ENCODE peak calls at places on chromosomes 3 and 15, in four cellular contexts. One of them, this sample, is unnamed.

GRCh38 chr15:61100512-61100911 is 128.6 kb downstream of the RORA start:
- DNase-seq in thoracic aorta: no peak
- DNase-seq in H9: no peak
- DNase-seq in transverse colon: no peak
- DNase-seq in this sample: no peak

GRCh38 chr3:188090626-188091309 is 63.2 kb upstream of the LPP start:
- DNase-seq in H9: no peak
- DNase-seq in thoracic aorta: no peak
- DNase-seq in transverse colon: no peak
- DNase-seq in this sample: no peak

GRCh38 chr3:122392868-122393844 is 9.2 kb downstream of the FAM162A start:
- DNase-seq in H9: no peak
- DNase-seq in transverse colon: no peak
- DNase-seq in thoracic aorta: no peak
- DNase-seq in this sample: no peak

GRCh38 chr3:71111784-71112440 is 471.6 kb downstream of the FOXP1 start:
- DNase-seq in H9: no peak
- DNase-seq in transverse colon: no peak
- DNase-seq in thoracic aorta: no peak
- DNase-seq in this sample: no peak

GRCh38 chr15:57503911-57504598 is 87.6 kb upstream of the MYZAP start:
- DNase-seq in thoracic aorta: no peak
- DNase-seq in transverse colon: no peak
- DNase-seq in H9: no peak
- DNase-seq in this sample: no peak

GRCh38 chr3:177284383-177284881 is 87.2 kb upstream of the TBL1XR1 start:
- DNase-seq in transverse colon: peak; percentile 59
- DNase-seq in thoracic aorta: no peak
- DNase-seq in H9: peak; percentile 94
- DNase-seq in this sample: peak; percentile 55

GRCh38 chr3:51673802-51674654 is 3.0 kb downstream of the TEX264 start:
- DNase-seq in H9: no peak
- DNase-seq in transverse colon: no peak
- DNase-seq in thoracic aorta: no peak
- DNase-seq in this sample: no peak

GRCh38 chr3:114299421-114299820 is 5.6 kb downstream of the TIGIT start:
- DNase-seq in thoracic aorta: no peak
- DNase-seq in transverse colon: no peak
- DNase-seq in H9: peak; percentile 68
- DNase-seq in this sample: peak; percentile 36

GRCh38 chr3:195549931-195550519 is 6.9 kb upstream of the PPP1R2 start:
- DNase-seq in transverse colon: peak; percentile 72
- DNase-seq in thoracic aorta: no peak
- DNase-seq in H9: no peak
- DNase-seq in this sample: peak; percentile 57

GRCh38 chr3:141303481-141304223 is 64.7 kb upstream of the ZBTB38 start:
- DNase-seq in thoracic aorta: no peak
- DNase-seq in H9: no peak
- DNase-seq in transverse colon: peak; percentile 60
- DNase-seq in this sample: peak; percentile 90

GRCh38 chr3:186532641-186533072 is 11.5 kb downstream of the CRYGS start:
- DNase-seq in transverse colon: no peak
- DNase-seq in H9: no peak
- DNase-seq in thoracic aorta: no peak
- DNase-seq in this sample: no peak

GRCh38 chr3:98521897-98522537 is 685 bp downstream of the CLDND1 start:
- DNase-seq in thoracic aorta: peak; percentile 14
- DNase-seq in transverse colon: peak; percentile 58
- DNase-seq in H9: no peak
- DNase-seq in this sample: peak; percentile 53

GRCh38 chr15:90316139-90316538 is 35.9 kb upstream of the ZNF774 start:
- DNase-seq in thoracic aorta: no peak
- DNase-seq in H9: no peak
- DNase-seq in transverse colon: no peak
- DNase-seq in this sample: no peak

GRCh38 chr3:108380128-108380795 is 83.9 kb downstream of the HHLA2 start:
- DNase-seq in H9: no peak
- DNase-seq in transverse colon: no peak
- DNase-seq in thoracic aorta: no peak
- DNase-seq in this sample: no peak

GRCh38 chr15:35723120-35723707 is 177.2 kb upstream of the DPH6 start:
- DNase-seq in H9: no peak
- DNase-seq in thoracic aorta: no peak
- DNase-seq in transverse colon: no peak
- DNase-seq in this sample: no peak

GRCh38 chr15:90664650-90665287 is 52.4 kb upstream of the BLM start:
- DNase-seq in H9: no peak
- DNase-seq in transverse colon: peak; percentile 31
- DNase-seq in thoracic aorta: no peak
- DNase-seq in this sample: peak; percentile 61

GRCh38 chr3:29317659-29318173 is 36.8 kb downstream of the RBMS3 start:
- DNase-seq in thoracic aorta: no peak
- DNase-seq in transverse colon: no peak
- DNase-seq in H9: no peak
- DNase-seq in this sample: no peak

GRCh38 chr3:29322586-29322985 is 41.7 kb downstream of the RBMS3 start:
- DNase-seq in H9: no peak
- DNase-seq in thoracic aorta: no peak
- DNase-seq in transverse colon: no peak
- DNase-seq in this sample: no peak

GRCh38 chr3:29318251-29318650 is 37.4 kb downstream of the RBMS3 start:
- DNase-seq in H9: no peak
- DNase-seq in thoracic aorta: no peak
- DNase-seq in transverse colon: no peak
- DNase-seq in this sample: no peak

GRCh38 chr3:29319798-29320197 is 38.9 kb downstream of the RBMS3 start:
- DNase-seq in H9: no peak
- DNase-seq in thoracic aorta: no peak
- DNase-seq in transverse colon: no peak
- DNase-seq in this sample: no peak

GRCh38 chr3:29319262-29319661 is 38.4 kb downstream of the RBMS3 start:
- DNase-seq in H9: no peak
- DNase-seq in thoracic aorta: no peak
- DNase-seq in transverse colon: no peak
- DNase-seq in this sample: no peak
- H3K4me1 ChIP-seq in H9: no peaks in the 10 kb centered on the region
- H3K4me1 ChIP-seq in thoracic aorta: peaks cover 19% of the 10 kb centered on the region
- H3K4me1 ChIP-seq in transverse colon: peaks cover 5% of the 10 kb centered on the region
- H3K4me1 ChIP-seq in this sample: no peaks in the 10 kb centered on the region

DNA sequence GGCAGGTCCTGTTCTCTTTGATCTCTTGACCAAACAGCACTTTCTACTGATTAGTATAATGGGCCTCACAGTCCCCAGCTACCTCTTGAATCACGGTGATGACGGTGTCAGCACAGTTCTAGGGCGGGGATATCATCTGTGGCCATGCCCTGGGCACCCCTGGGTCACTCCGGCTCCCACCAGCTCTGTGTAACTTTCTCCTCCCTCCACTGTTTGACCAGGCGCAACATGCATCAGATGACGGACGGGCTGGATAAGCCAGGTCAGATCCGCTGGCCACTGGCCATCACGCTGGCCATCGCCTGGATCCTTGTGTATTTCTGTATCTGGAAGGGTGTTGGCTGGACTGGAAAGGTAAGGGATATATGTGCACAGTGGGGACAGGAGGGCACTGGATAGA is 29.6 kb downstream of the SLC6A1 start:
- DNase-seq in transverse colon: no peak
- DNase-seq in H9: no peak
- DNase-seq in thoracic aorta: no peak
- DNase-seq in this sample: no peak
- TF ChIP-seq CTCF in transverse colon: no peak
- TF ChIP-seq CTCF in H9: no peak
- TF ChIP-seq CTCF in thoracic aorta: no peak
- TF ChIP-seq CTCF in this sample: no peak

DNA sequence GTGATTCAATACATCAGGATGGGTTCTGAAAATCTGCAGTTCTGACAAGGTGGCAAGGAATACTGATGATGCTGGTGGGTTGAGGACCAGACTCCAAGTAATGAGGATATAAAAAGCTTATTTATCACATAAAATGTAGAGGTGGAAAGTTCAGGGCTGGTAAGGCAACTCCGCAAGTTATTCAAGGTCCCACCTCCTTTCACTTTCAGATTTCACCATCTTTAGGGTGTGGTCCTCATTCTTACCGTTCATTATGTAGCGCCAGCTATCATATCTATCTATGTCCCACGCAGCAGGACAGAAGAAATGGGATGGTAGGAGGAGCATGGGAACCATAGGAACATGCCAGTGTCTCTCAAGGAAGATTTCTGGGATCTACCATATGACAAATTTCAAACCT is 80.3 kb downstream of the IL1RAP start:
- DNase-seq in transverse colon: no peak
- DNase-seq in thoracic aorta: no peak
- DNase-seq in H9: no peak
- DNase-seq in this sample: no peak
- H3K4me1 ChIP-seq in transverse colon: no peaks in the 10 kb centered on the region
- H3K4me1 ChIP-seq in thoracic aorta: no peaks in the 10 kb centered on the region
- H3K4me1 ChIP-seq in H9: no peaks in the 10 kb centered on the region
- H3K4me1 ChIP-seq in this sample: no peaks in the 10 kb centered on the region

DNA sequence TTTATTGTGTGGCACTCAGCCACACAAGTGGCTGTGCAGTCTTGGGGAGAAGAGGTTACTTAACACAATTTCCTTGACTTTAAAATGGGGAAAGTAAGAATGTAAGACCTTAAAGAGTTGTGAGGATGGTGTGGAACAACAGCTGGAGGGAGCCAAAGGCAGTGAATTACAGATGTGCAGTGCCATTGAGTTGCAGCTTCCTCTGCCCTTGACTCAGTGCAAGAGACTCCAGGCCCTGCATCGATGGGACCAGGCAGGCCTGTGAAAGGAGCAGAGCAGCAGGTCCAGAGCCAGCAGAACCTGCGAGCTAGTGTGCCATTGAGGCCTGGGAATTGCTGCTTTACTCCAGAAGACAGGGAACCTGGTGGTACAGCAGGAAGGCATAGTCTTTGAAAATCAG is 27.2 kb downstream of the EEFSEC start:
- DNase-seq in transverse colon: no peak
- DNase-seq in thoracic aorta: no peak
- DNase-seq in H9: no peak
- DNase-seq in this sample: no peak
- TF ChIP-seq CTCF in transverse colon: no peak
- TF ChIP-seq CTCF in thoracic aorta: no peak
- TF ChIP-seq CTCF in H9: no peak
- TF ChIP-seq CTCF in this sample: no peak

DNA sequence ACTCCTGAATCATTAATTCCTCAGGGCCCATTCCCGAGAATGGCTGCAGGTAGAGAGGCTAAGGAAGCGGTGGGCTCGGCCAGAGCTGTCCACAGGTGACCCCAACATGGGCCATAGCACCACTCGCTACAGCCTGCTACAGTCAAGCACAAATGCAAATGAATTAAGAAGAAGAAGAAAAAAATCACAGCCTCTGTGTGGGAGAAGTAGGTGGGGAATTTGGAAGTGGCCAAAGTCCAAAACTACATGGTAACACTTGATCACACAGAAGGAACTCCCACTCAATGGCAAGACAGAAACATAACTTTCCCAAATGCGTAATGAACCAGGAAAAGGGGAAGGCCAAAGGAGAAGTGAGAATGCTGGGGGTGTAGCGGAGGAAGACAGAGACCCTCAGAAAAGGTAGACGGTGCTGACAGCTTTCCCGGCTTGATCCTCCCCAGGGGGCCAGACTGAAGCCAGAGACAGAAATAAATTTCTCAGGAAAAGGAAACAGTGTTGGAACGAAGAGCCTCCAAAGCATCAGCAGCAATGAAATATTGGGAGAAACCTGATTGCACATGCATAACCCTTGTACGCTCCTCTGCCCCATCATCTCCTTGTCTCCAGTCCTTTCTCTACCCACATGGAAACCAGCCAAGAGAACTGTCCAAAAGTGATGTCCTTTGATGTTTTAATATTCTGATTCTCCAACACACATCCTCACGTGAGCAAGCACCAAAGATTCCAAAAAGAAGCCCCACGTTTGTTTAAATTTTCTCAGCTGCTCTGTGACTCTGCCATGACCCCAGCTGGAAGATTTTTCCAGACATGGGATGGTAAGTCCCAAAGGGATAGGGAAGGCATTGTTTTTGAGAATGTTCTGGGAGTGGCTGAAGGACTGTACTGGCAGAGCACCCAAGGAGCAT is 107.6 kb downstream of the OXNAD1 start:
- DNase-seq in H9: no peak
- DNase-seq in thoracic aorta: no peak
- DNase-seq in transverse colon: no peak
- DNase-seq in this sample: no peak
- H3K4me1 ChIP-seq in H9: peaks cover 4% of the 10 kb centered on the region
- H3K4me1 ChIP-seq in thoracic aorta: peaks cover 16% of the 10 kb centered on the region
- H3K4me1 ChIP-seq in transverse colon: no peaks in the 10 kb centered on the region
- H3K4me1 ChIP-seq in this sample: no peaks in the 10 kb centered on the region

This sample was measured in mucosa of descending colon.